ENCODE peak calls at places on chromosomes 13 and 19, in nine cellular contexts. V is thoracic aorta, E is keratinocyte, D is mammary epithelial cell, U is substantia nigra, C is lung, B is mesendoderm, N is upper lobe of right lung, I is cardiac muscle cell. Y is an unnamed sample.

GRCh38 chr13:40228981-40229380 is 437.5 kb downstream of the FOXO1 start:
- DNase-seq in V (no peak), E (no peak), D (no peak), U (no peak), C (no peak), B (no peak), N (no peak), I (no peak), Y (no peak)

GRCh38 chr19:30085394-30085793 is 143.4 kb downstream of the URI1 start:
- DNase-seq in V (no peak), E (no peak), D (no peak), U (no peak), C (no peak), B (peak), N (peak), I (peak), Y (no peak)

GRCh38 chr13:113319371-113319770 is 22.3 kb downstream of the LAMP1 start:
- DNase-seq in V (no peak), E (no peak), D (no peak), U (no peak), C (no peak), B (no peak), N (no peak), I (no peak), Y (no peak)

GRCh38 chr19:37999309-38000213 is 92.6 kb downstream of the SIPA1L3 start:
- DNase-seq in V (no peak), E (no peak), D (no peak), U (no peak), C (no peak), B (no peak), N (no peak), I (no peak), Y (no peak)

GRCh38 chr13:91356919-91357612 is 9.6 kb downstream of the MIR17HG start:
- DNase-seq in V (no peak), E (no peak), D (no peak), U (no peak), C (no peak), B (no peak), N (no peak), I (no peak), Y (no peak)

GRCh38 chr19:46218160-46218559 is 11.4 kb upstream of the IGFL1 start:
- DNase-seq in V (no peak), E (no peak), D (peak), U (no peak), C (no peak), B (peak), N (no peak), I (peak), Y (no peak)

GRCh38 chr19:56751078-56751489 is 79.5 kb upstream of the ZNF835 start:
- DNase-seq in V (no peak), E (no peak), D (no peak), U (peak), C (no peak), B (peak), N (no peak), I (no peak), Y (no peak)

GRCh38 chr19:35345671-35346111 is 2.0 kb upstream of the FFAR1 start:
- DNase-seq in V (no peak), E (no peak), D (no peak), U (no peak), C (no peak), B (no peak), N (peak), I (no peak), Y (no peak)

GRCh38 chr13:26423634-26424033 is 133.8 kb upstream of the WASF3 start:
- DNase-seq in V (peak), E (no peak), D (no peak), U (no peak), C (no peak), B (peak), N (no peak), I (peak), Y (no peak)

GRCh38 chr13:98729526-98730057 is 22.9 kb downstream of the SLC15A1 start:
- DNase-seq in V (no peak), E (no peak), D (no peak), U (no peak), C (no peak), B (no peak), N (no peak), I (no peak), Y (no peak)

GRCh38 chr19:1213391-1214286 is 8.1 kb downstream of the STK11 start:
- DNase-seq in V (no peak), E (peak), D (peak), U (peak), C (peak), B (no peak), N (peak), I (no peak), Y (peak)

GRCh38 chr13:59906413-59907027 is 257.2 kb downstream of the DIAPH3 start:
- DNase-seq in V (no peak), E (no peak), D (no peak), U (no peak), C (no peak), B (peak), N (no peak), I (peak), Y (no peak)

GRCh38 chr19:15323496-15324235 is 8.7 kb downstream of the BRD4 start:
- DNase-seq in V (no peak), E (no peak), D (peak), U (no peak), C (no peak), B (peak), N (peak), I (no peak), Y (peak)

GRCh38 chr19:46624958-46625661 is at the start of gene PTGIR:
- DNase-seq in V (peak), E (no peak), D (no peak), U (no peak), C (peak), B (peak), N (no peak), I (no peak), Y (no peak)

GRCh38 chr13:64154514-64154913 is 2738.9 kb upstream of the PCDH20 start:
- DNase-seq in V (no peak), E (no peak), D (no peak), U (no peak), C (no peak), B (peak), N (no peak), I (no peak), Y (no peak)

GRCh38 chr13:65112123-65113075 is 2117.7 kb downstream of the PCDH9 start:
- DNase-seq in V (no peak), E (no peak), D (no peak), U (no peak), C (no peak), B (no peak), N (no peak), I (no peak), Y (no peak)

GRCh38 chr13:105452895-105453294 is 1082.6 kb downstream of the EFNB2 start:
- DNase-seq in V (no peak), E (peak), D (peak), U (no peak), C (no peak), B (no peak), N (no peak), I (no peak), Y (peak)

GRCh38 chr19:46602392-46603194 is 1.5 kb downstream of the CALM3 start:
- DNase-seq in V (no peak), E (no peak), D (no peak), U (no peak), C (no peak), B (no peak), N (peak), I (no peak), Y (no peak)

GRCh38 chr13:39565036-39565949 is 37.7 kb downstream of the LHFPL6 start:
- DNase-seq in V (no peak), E (peak), D (peak), U (no peak), C (no peak), B (peak), N (no peak), I (no peak), Y (peak)

GRCh38 chr13:76969488-76970365 is 21.4 kb downstream of the ACOD1 start:
- DNase-seq in V (no peak), E (peak), D (peak), U (no peak), C (no peak), B (no peak), N (no peak), I (no peak), Y (peak)

GRCh38 chr13:76823969-76824368 is 62.2 kb downstream of the KCTD12 start:
- DNase-seq in V (no peak), E (no peak), D (no peak), U (no peak), C (no peak), B (peak), N (no peak), I (no peak), Y (no peak)

GRCh38 chr13:76596216-76596615 is 290.0 kb downstream of the KCTD12 start:
- DNase-seq in V (no peak), E (no peak), D (no peak), U (no peak), C (no peak), B (no peak), N (no peak), I (no peak), Y (no peak)

GRCh38 chr19:23539499-23539898 is 144.2 kb upstream of the ZNF91 start:
- DNase-seq in V (no peak), E (no peak), D (no peak), U (no peak), C (no peak), B (no peak), N (no peak), I (no peak), Y (no peak)

GRCh38 chr13:20525601-20526544 is at the start of gene CRYL1:
- DNase-seq in V (peak), E (peak), D (peak), U (peak), C (peak), B (peak), N (peak), I (peak), Y (no peak)

GRCh38 chr19:13741893-13742292 is 22.4 kb upstream of the MRI1 start:
- DNase-seq in V (no peak), E (no peak), D (no peak), U (no peak), C (no peak), B (no peak), N (no peak), I (no peak), Y (no peak)

GRCh38 chr13:108315955-108316354 is 46.4 kb downstream of the TNFSF13B start:
- DNase-seq in V (no peak), E (no peak), D (no peak), U (no peak), C (no peak), B (no peak), N (no peak), I (no peak), Y (no peak)

GRCh38 chr19:3821857-3822364 is 35.7 kb upstream of the MATK start:
- DNase-seq in V (no peak), E (no peak), D (no peak), U (peak), C (peak), B (peak), N (peak), I (peak), Y (no peak)

GRCh38 chr19:46232029-46232428 is 2.5 kb downstream of the IGFL1 start:
- DNase-seq in V (no peak), E (no peak), D (no peak), U (no peak), C (peak), B (no peak), N (peak), I (no peak), Y (no peak)

GRCh38 chr19:34244611-34245299 is 9.6 kb upstream of the GARRE1 start:
- DNase-seq in V (no peak), E (no peak), D (no peak), U (no peak), C (no peak), B (no peak), N (no peak), I (no peak), Y (no peak)

GRCh38 chr13:98222081-98222554 is 45.0 kb upstream of the RNF113B start:
- DNase-seq in V (no peak), E (no peak), D (no peak), U (no peak), C (no peak), B (no peak), N (no peak), I (no peak), Y (no peak)

GRCh38 chr13:106286811-106287210 is 248.7 kb downstream of the EFNB2 start:
- DNase-seq in V (no peak), E (no peak), D (no peak), U (no peak), C (no peak), B (peak), N (no peak), I (no peak), Y (no peak)

GRCh38 chr13:102599451-102600012 is 2.7 kb downstream of the TPP2 start:
- DNase-seq in V (no peak), E (no peak), D (no peak), U (no peak), C (no peak), B (no peak), N (no peak), I (no peak), Y (no peak)

GRCh38 chr13:53254495-53254894 is 225.9 kb downstream of the OLFM4 start:
- DNase-seq in V (no peak), E (no peak), D (no peak), U (no peak), C (no peak), B (peak), N (no peak), I (peak), Y (no peak)

GRCh38 chr13:113552079-113552478 is 32.5 kb upstream of the TFDP1 start:
- DNase-seq in V (no peak), E (no peak), D (no peak), U (no peak), C (peak), B (no peak), N (peak), I (no peak), Y (no peak)

GRCh38 chr13:87128006-87128405 is 543.2 kb upstream of the SLITRK5 start:
- DNase-seq in V (no peak), E (no peak), D (no peak), U (no peak), C (no peak), B (peak), N (no peak), I (no peak), Y (no peak)

GRCh38 chr19:7641288-7642276 is 4.7 kb downstream of the STXBP2 start:
- DNase-seq in V (no peak), E (no peak), D (no peak), U (no peak), C (no peak), B (peak), N (no peak), I (no peak), Y (no peak)

GRCh38 chr13:50124536-50125305 is 109.5 kb downstream of the KCNRG start:
- DNase-seq in V (peak), E (no peak), D (peak), U (no peak), C (no peak), B (peak), N (no peak), I (peak), Y (no peak)

GRCh38 chr13:94598281-94598680 is 2.3 kb upstream of the TGDS start:
- DNase-seq in V (no peak), E (no peak), D (no peak), U (no peak), C (no peak), B (no peak), N (no peak), I (no peak), Y (no peak)

DNA sequence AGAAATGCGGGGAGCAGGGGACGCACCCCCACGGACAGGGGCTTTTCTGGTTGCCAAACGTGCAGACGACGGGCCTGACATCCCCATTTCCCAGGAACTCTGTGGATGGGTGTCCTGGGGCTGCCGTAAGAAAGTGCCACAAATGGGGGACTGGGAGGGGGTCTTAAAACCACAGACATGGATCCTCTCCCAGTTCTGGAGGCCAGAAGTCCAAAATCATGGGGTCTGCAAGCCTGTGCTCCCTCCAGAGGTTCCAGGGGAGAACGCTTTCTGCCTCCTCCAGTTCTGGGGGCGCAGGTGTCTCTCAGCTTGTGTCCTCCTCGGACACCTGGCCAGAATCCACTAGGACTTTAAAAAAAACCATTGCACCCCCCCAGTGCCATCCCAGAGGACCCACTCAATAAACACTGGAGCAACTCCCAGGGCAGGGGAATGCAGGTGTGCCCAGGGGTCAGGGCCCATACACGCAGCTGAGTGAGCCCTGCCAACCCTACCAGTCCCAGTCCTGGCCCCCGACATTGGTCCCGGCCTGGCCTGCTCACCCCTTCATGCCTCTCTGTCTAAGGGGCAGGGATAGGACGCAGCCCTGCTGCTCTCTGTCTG is 103.9 kb downstream of the GADD45B start:
- DNase-seq in V (no peak), E (no peak), D (no peak), U (no peak), C (no peak), B (no peak), N (peak), I (no peak), Y (no peak)
- H3K27ac ChIP-seq in V (peak), E (no peak), D (no peak), U (peak), C (peak), B (peak), N (peak), I (peak), Y (no peak)

DNA sequence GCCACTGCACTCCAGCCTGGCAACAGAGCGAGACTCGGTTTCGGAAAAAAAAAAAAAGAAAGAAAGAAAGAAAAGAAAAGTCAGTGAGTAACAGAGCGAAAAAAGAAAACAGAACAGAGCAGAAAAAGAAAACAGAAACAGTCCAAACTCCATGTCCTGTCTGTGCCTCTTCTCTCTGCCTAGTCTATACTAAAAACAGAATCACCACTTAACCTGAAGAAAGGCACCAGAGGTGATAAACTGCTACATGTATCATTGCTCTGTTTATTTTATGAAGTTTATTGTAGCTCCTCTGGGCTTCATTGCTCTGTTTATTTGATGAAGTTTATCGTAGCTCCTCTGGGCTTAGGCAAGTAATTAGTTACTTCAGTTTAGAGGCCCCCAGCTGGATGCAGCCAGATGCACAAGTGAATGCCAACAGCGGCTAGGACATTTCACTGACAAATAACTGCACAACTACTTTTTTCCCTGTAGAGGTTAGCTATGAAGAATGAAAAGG is 39.2 kb downstream of the TBC1D4 start:
- DNase-seq in V (no peak), E (no peak), D (no peak), U (no peak), C (no peak), B (no peak), N (no peak), I (no peak), Y (no peak)
- H3K27ac ChIP-seq in V (no peak), E (no peak), D (no peak), U (no peak), C (no peak), B (no peak), N (no peak), I (peak), Y (no peak)

GRCh38 chr19:6374179-6374709 is 1.5 kb downstream of the PSPN start:
- DNase-seq in V (no peak), E (no peak), D (no peak), U (no peak), C (no peak), B (no peak), N (no peak), I (no peak), Y (no peak)
- H3K27ac ChIP-seq in V (peak), E (no peak), D (no peak), U (no peak), C (peak), B (peak), N (no peak), I (peak), Y (no peak)

DNA sequence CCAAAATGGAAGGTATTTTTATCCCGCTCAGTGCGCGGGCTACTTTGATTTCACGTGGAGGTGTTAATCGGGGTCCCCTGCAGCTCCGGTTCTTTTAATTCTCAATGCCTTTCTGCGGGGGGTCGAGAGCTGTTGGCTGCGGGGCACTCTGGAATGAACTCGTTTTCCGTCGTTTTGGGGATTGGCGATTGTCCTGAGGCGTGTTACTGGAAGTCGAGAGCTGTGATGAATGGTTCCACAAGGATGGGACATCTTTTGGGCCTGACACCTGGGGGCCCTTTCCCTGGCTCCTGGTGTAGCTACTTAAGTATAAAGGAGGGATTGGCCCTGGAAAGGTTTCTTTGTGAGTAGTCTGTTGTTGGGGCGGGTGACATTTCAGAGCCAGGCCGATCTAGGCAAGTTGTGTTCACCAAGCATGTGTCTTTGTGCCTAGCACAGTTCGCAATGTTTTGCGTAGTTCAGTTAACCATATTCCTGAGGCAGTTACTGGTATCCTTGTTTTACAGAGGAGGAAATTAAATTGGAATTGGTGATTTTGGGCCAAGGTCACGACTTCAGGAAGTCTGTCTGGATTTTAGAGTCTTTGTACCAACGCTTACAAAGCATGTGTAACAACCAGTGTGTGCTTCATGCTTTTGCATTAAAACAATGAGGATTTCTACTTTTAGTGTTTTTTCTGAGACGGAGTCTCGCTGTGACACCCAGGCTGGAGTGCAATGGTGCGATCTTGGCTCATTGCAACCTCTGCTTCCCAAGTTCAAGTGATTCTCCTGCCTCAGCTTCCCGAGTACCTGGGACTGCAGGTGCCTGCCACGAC is 846 bp downstream of the RPL13A start:
- DNase-seq in V (no peak), E (no peak), D (no peak), U (no peak), C (no peak), B (peak), N (no peak), I (no peak), Y (no peak)
- H3K27ac ChIP-seq in V (peak), E (peak), D (peak), U (peak), C (peak), B (peak), N (peak), I (peak), Y (peak)

GRCh38 chr13:45529758-45530157 is 65.0 kb downstream of the COG3 start:
- DNase-seq in V (no peak), E (no peak), D (no peak), U (no peak), C (no peak), B (no peak), N (no peak), I (no peak), Y (no peak)

GRCh38 chr13:45522571-45522970 is 57.8 kb downstream of the COG3 start:
- DNase-seq in V (no peak), E (no peak), D (no peak), U (no peak), C (no peak), B (peak), N (no peak), I (no peak), Y (no peak)

GRCh38 chr13:45527699-45528462 is 63.1 kb downstream of the COG3 start:
- DNase-seq in V (no peak), E (no peak), D (no peak), U (no peak), C (no peak), B (peak), N (no peak), I (no peak), Y (no peak)
- H3K27ac ChIP-seq in V (no peak), E (no peak), D (no peak), U (no peak), C (no peak), B (peak), N (peak), I (no peak), Y (peak)